ENCODE peak calls at places on chromosomes 11 and 22, in six cellular contexts. E is RWPE1, H is left ventricle myocardium inferior, I is GM20000, N is lower lobe of right lung, Y is chondrocyte. U is an unnamed sample.

GRCh38 chr11:64267207-64267945 is 16.0 kb downstream of the PLCB3 start:
- DNase-seq in E (no peak), H (no peak), I (no peak), N (no peak), Y (no peak), U (no peak)

GRCh38 chr11:103662880-103663279 is 373.6 kb upstream of the DDI1 start:
- DNase-seq in E (no peak), H (no peak), I (no peak), N (no peak), Y (no peak), U (no peak)

GRCh38 chr22:29954203-29954855 is 71.4 kb downstream of the MTMR3 start:
- DNase-seq in E (no peak), H (no peak), I (no peak), N (no peak), Y (no peak), U (no peak)

GRCh38 chr22:22086501-22087158 is 104.0 kb upstream of the TOP3B start:
- DNase-seq in E (no peak), H (no peak), I (no peak), N (no peak), Y (no peak), U (no peak)

GRCh38 chr22:24137595-24137994 is 43.7 kb upstream of the SUSD2 start:
- DNase-seq in E (no peak), H (no peak), I (no peak), N (no peak), Y (no peak), U (no peak)

GRCh38 chr22:44580756-44581435 is 82.9 kb upstream of the RTL6 start:
- DNase-seq in E (no peak), H (no peak), I (no peak), N (peak), Y (peak), U (no peak)

GRCh38 chr11:133506551-133507094 is 25.7 kb downstream of the OPCML start:
- DNase-seq in E (no peak), H (no peak), I (no peak), N (no peak), Y (no peak), U (no peak)

GRCh38 chr22:29275167-29275566 is 7.1 kb downstream of the EWSR1 start:
- DNase-seq in E (no peak), H (no peak), I (no peak), N (no peak), Y (no peak), U (no peak)

GRCh38 chr11:94897330-94897768 is 76.0 kb downstream of the CWC15 start:
- DNase-seq in E (peak), H (peak), I (peak), N (no peak), Y (no peak), U (peak)

GRCh38 chr22:26967282-26967681 is 309.9 kb downstream of the MIAT start:
- DNase-seq in E (no peak), H (no peak), I (no peak), N (no peak), Y (no peak), U (no peak)

GRCh38 chr11:538431-539051 is 1.2 kb downstream of the LRRC56 start:
- DNase-seq in E (no peak), H (peak), I (no peak), N (peak), Y (no peak), U (no peak)

GRCh38 chr11:1928891-1929541 is 9.5 kb downstream of the TNNT3 start:
- DNase-seq in E (no peak), H (no peak), I (peak), N (no peak), Y (peak), U (no peak)

GRCh38 chr11:12973529-12974181 is 35.5 kb upstream of the RASSF10 start:
- DNase-seq in E (no peak), H (no peak), I (no peak), N (no peak), Y (no peak), U (no peak)

GRCh38 chr11:30260813-30261212 is 30.0 kb downstream of the FSHB start:
- DNase-seq in E (no peak), H (no peak), I (no peak), N (no peak), Y (no peak), U (no peak)

GRCh38 chr11:66288866-66289547 is at the start of gene YIF1A:
- DNase-seq in E (peak), H (peak), I (peak), N (peak), Y (peak), U (peak)
- TF ChIP-seq CTCF in E (no peak), H (peak), I (no peak), N (no peak), Y (peak), U (no peak)

GRCh38 chr11:122271167-122271566 is 155.2 kb upstream of the BLID start:
- DNase-seq in E (no peak), H (no peak), I (no peak), N (no peak), Y (no peak), U (no peak)
- TF ChIP-seq CTCF in E (no peak), H (no peak), I (no peak), N (no peak), Y (no peak), U (no peak)

DNA sequence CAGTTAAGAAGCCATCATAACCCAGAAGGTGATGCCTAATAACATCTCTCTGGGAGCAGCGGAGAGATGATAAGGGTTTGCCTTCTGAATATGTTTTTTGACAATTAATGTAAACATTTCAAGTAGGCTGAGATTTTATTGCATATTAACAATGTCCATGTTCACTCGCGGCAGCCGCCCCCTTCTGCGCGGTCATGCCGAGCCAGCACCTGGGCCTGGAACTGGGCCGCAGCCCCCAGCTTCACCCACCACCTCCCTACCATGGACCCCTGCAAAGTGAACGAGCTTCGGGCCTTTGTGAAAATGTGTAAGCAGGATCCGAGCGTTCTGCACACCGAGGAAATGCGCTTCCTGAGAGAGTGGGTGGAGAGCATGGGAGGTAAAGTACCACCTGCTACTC is 4.3 kb upstream of the SAA1 start:
- DNase-seq in E (no peak), H (no peak), I (no peak), N (no peak), Y (no peak), U (no peak)
- TF ChIP-seq CTCF in E (no peak), H (no peak), I (no peak), N (no peak), Y (no peak), U (no peak)

GRCh38 chr11:67639438-67639859 is at the start of gene TBX10:
- DNase-seq in E (no peak), H (no peak), I (no peak), N (no peak), Y (peak), U (no peak)

GRCh38 chr11:67638535-67639437 is 777 bp downstream of the TBX10 start:
- DNase-seq in E (no peak), H (no peak), I (no peak), N (no peak), Y (no peak), U (no peak)

GRCh38 chr11:67640758-67641113 is 1.2 kb upstream of the TBX10 start:
- DNase-seq in E (no peak), H (no peak), I (no peak), N (no peak), Y (no peak), U (no peak)

GRCh38 chr11:67641302-67642147 is 2.0 kb upstream of the TBX10 start:
- DNase-seq in E (no peak), H (no peak), I (no peak), N (no peak), Y (no peak), U (no peak)

GRCh38 chr11:67640021-67640757 is 626 bp upstream of the TBX10 start:
- DNase-seq in E (peak), H (no peak), I (peak), N (peak), Y (peak), U (peak)
- TF ChIP-seq CTCF in E (peak), H (peak), I (peak), N (peak), Y (peak), U (peak)

DNA sequence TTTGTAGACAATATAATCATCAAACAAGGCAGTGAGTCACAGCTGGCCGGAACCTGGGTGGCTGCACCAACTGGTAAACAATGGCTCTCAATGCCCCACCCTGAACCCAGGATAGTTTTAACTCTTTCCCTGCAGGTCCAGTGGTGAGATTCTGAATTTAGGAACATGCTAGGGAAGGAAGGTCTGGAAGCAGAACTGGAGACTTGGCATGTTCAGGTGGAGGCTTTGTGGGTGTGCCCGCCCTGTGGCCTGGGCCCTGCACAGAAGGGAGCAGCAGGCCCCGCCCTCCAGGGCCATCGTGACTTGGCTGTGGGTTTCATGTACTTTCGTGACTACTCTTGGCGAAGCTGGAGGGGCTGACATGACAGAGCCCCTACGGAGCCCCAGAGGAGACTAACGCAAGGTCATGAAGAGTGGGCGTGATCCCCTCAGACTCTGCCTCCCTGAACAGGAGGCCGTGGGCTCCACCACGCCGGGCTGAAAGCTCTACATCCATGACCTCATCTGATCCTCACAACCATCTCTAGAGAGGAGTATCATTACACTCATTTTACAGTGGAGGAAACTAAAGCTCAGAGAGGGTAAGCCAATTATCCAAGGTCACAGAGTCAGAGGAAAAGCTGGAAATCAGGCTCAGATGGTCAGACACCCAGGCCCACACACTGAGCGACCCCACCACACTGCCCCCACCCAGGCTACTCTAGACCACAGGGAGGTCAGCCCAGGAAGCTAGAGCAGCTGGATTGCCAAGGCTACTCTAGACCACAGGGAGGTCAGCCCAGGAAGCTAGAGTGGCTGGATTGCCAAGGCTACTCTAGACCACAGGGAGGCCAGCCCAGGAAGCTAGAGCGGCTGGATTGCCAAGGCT is 27.3 kb downstream of the MAFF start:
- DNase-seq in E (peak), H (no peak), I (no peak), N (no peak), Y (no peak), U (no peak)
- TF ChIP-seq CTCF in E (no peak), H (no peak), I (no peak), N (no peak), Y (no peak), U (no peak)

GRCh38 chr11:32430586-32431357 is 4.6 kb downstream of the WT1 start:
- DNase-seq in E (no peak), H (no peak), I (peak), N (no peak), Y (no peak), U (no peak)
- TF ChIP-seq CTCF in E (no peak), H (peak), I (no peak), N (no peak), Y (peak), U (no peak)

GRCh38 chr11:118997627-118998387 is at the start of gene CENATAC:
- DNase-seq in E (peak), H (peak), I (peak), N (peak), Y (peak), U (peak)
- TF ChIP-seq CTCF in E (no peak), H (peak), I (no peak), N (peak), Y (no peak), U (no peak)

GRCh38 chr11:84552791-84553190 is 1074.4 kb downstream of the DLG2 start:
- DNase-seq in E (no peak), H (no peak), I (no peak), N (no peak), Y (no peak), U (no peak)

GRCh38 chr11:84563356-84563755 is 1063.8 kb downstream of the DLG2 start:
- DNase-seq in E (no peak), H (no peak), I (no peak), N (no peak), Y (no peak), U (no peak)

GRCh38 chr11:84558085-84558905 is 1068.8 kb downstream of the DLG2 start:
- DNase-seq in E (peak), H (no peak), I (peak), N (no peak), Y (no peak), U (peak)
- TF ChIP-seq CTCF in E (peak), H (peak), I (peak), N (peak), Y (peak), U (peak)

U was measured in activated CD8-positive, alpha-beta T cell treated with anti-CD3 and anti-CD28 coated beads for 36 hours.